ENCODE peak calls at places on chromosomes 4 and X, in seven cellular contexts. One of them, this sample, is unnamed.

GRCh38 chr4:128600996-128601857 is 208.3 kb upstream of the JADE1 start:
- DNase-seq in tibial nerve: peak; percentile 71
- DNase-seq in uterus: peak; percentile 83
- DNase-seq in fibroblast of lung: peak; percentile 99
- DNase-seq in AG10803: peak; percentile 93
- DNase-seq in aorta: no peak
- DNase-seq in adipocyte: peak; percentile 83
- DNase-seq in this sample: peak; percentile 95

GRCh38 chr4:168574581-168575295 is 77.9 kb downstream of the PALLD start:
- DNase-seq in uterus: no peak
- DNase-seq in fibroblast of lung: no peak
- DNase-seq in adipocyte: peak; percentile 48
- DNase-seq in aorta: no peak
- DNase-seq in tibial nerve: no peak
- DNase-seq in AG10803: no peak
- DNase-seq in this sample: peak; percentile 96

GRCh38 chr4:182879913-182880312 is 37.3 kb downstream of the DCTD start:
- DNase-seq in tibial nerve: no peak
- DNase-seq in aorta: no peak
- DNase-seq in adipocyte: no peak
- DNase-seq in uterus: no peak
- DNase-seq in AG10803: no peak
- DNase-seq in fibroblast of lung: no peak
- DNase-seq in this sample: no peak

GRCh38 chr4:172892300-172892699 is 276.3 kb upstream of the GALNT7 start:
- DNase-seq in tibial nerve: no peak
- DNase-seq in uterus: no peak
- DNase-seq in aorta: no peak
- DNase-seq in adipocyte: no peak
- DNase-seq in fibroblast of lung: peak; percentile 13
- DNase-seq in AG10803: no peak
- DNase-seq in this sample: no peak

GRCh38 chrX:120309873-120310730 is 1.2 kb downstream of the TMEM255A start:
- DNase-seq in AG10803: peak; percentile 6
- DNase-seq in aorta: no peak
- DNase-seq in adipocyte: peak; percentile 18
- DNase-seq in uterus: peak; percentile 25
- DNase-seq in fibroblast of lung: no peak
- DNase-seq in tibial nerve: no peak
- DNase-seq in this sample: no peak

GRCh38 chr4:80197601-80198444 is 520 bp downstream of the PRDM8 start:
- DNase-seq in adipocyte: peak; percentile 62
- DNase-seq in fibroblast of lung: no peak
- DNase-seq in uterus: no peak
- DNase-seq in AG10803: no peak
- DNase-seq in aorta: peak; percentile 78
- DNase-seq in tibial nerve: no peak
- DNase-seq in this sample: no peak

GRCh38 chrX:104750146-104750699 is 184.2 kb downstream of the IL1RAPL2 start:
- DNase-seq in adipocyte: no peak
- DNase-seq in tibial nerve: peak; percentile 4
- DNase-seq in fibroblast of lung: no peak
- DNase-seq in aorta: no peak
- DNase-seq in AG10803: no peak
- DNase-seq in uterus: no peak
- DNase-seq in this sample: no peak

GRCh38 chrX:30957753-30958152 is 68.7 kb upstream of the TAB3 start:
- DNase-seq in uterus: no peak
- DNase-seq in aorta: no peak
- DNase-seq in tibial nerve: no peak
- DNase-seq in adipocyte: no peak
- DNase-seq in fibroblast of lung: peak; percentile 17
- DNase-seq in AG10803: peak; percentile 59
- DNase-seq in this sample: peak; percentile 66

GRCh38 chr4:107497054-107497453 is 223.0 kb downstream of the PAPSS1 start:
- DNase-seq in tibial nerve: no peak
- DNase-seq in adipocyte: no peak
- DNase-seq in fibroblast of lung: no peak
- DNase-seq in AG10803: peak; percentile 9
- DNase-seq in aorta: no peak
- DNase-seq in uterus: no peak
- DNase-seq in this sample: no peak

GRCh38 chr4:72843466-72843865 is 226.1 kb downstream of the COX18 start:
- DNase-seq in adipocyte: peak; percentile 40
- DNase-seq in aorta: no peak
- DNase-seq in tibial nerve: no peak
- DNase-seq in fibroblast of lung: no peak
- DNase-seq in uterus: no peak
- DNase-seq in AG10803: peak; percentile 53
- DNase-seq in this sample: peak; percentile 32

DNA sequence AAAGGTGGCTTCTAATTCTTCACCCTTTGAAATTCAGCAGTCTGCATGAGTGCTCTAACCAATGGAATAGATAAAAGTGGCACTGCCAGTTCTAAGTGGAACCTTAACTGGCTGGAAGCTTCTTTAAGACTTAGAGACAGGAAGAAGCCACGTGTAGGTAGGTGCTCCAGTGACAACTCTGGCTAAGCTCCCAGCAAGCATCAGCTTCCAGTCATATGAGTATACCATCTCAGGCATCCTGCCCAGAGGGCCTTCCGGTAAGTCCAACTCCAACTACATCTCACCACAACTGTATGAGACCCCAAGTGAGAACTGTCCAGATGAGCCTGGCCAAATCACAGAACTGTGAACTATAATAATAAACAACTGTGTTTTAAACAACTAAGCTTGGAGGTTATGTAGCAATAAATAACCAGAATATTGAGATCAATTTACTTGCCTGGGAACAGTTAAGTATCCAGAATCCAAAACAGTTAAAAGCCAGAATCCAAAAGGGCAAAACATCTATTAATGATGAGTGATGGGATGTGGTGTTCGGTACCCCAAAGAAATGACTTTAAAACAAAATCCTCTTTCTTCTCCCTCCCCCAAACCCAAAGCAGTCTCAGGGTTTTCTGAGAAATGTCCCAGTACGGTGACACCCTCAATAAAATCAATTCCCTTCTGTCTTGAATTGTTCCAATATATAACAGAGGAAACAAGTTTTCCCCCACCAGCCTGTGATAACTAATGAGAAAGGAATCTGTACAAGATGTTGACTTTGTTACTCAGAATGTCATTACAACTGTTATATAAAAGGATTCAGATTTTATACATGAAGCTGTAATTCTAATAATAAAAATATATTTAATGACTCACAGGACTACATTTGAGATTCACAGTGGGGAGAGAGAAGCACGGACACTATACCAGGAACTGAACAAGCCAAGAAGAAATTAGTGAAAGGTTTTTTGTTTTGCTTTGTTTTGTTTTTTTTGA is 4.2 kb downstream of the TSPAN5 start:
- DNase-seq in fibroblast of lung: peak; percentile 90
- DNase-seq in adipocyte: peak; percentile 82
- DNase-seq in uterus: peak; percentile 40
- DNase-seq in tibial nerve: no peak
- DNase-seq in aorta: no peak
- DNase-seq in AG10803: peak; percentile 95
- DNase-seq in this sample: no peak
- H3K4me3 ChIP-seq in fibroblast of lung: peak overlapping the region; percentile 86
- H3K4me3 ChIP-seq in adipocyte: peak overlapping the region; percentile 48
- H3K4me3 ChIP-seq in uterus: peak overlapping the region; percentile 3
- H3K4me3 ChIP-seq in tibial nerve: no peak overlapping the region
- H3K4me3 ChIP-seq in aorta: no peak overlapping the region
- H3K4me3 ChIP-seq in AG10803: peak overlapping the region; percentile 40
- H3K4me3 ChIP-seq in this sample: no peak overlapping the region

GRCh38 chrX:153968255-153968654 is 3.4 kb downstream of the HCFC1 start:
- DNase-seq in adipocyte: no peak
- DNase-seq in tibial nerve: no peak
- DNase-seq in aorta: no peak
- DNase-seq in AG10803: no peak
- DNase-seq in uterus: no peak
- DNase-seq in fibroblast of lung: no peak
- DNase-seq in this sample: no peak
- H3K4me3 ChIP-seq in adipocyte: peak overlapping the region; percentile 99
- H3K4me3 ChIP-seq in tibial nerve: peak overlapping the region; percentile 64
- H3K4me3 ChIP-seq in aorta: no peak overlapping the region
- H3K4me3 ChIP-seq in AG10803: peak overlapping the region; percentile 89
- H3K4me3 ChIP-seq in uterus: no peak overlapping the region
- H3K4me3 ChIP-seq in fibroblast of lung: peak overlapping the region; percentile 81
- H3K4me3 ChIP-seq in this sample: peak overlapping the region; percentile 23

GRCh38 chrX:154918060-154918483 is 31.9 kb downstream of the F8A1 start:
- DNase-seq in fibroblast of lung: peak; percentile 83
- DNase-seq in uterus: peak; percentile 79
- DNase-seq in tibial nerve: peak; percentile 47
- DNase-seq in AG10803: peak; percentile 84
- DNase-seq in aorta: no peak
- DNase-seq in adipocyte: peak; percentile 86
- DNase-seq in this sample: peak; percentile 20
- H3K4me3 ChIP-seq in fibroblast of lung: peak overlapping the region; percentile 39
- H3K4me3 ChIP-seq in uterus: no peak overlapping the region
- H3K4me3 ChIP-seq in tibial nerve: peak overlapping the region; percentile 10
- H3K4me3 ChIP-seq in AG10803: peak overlapping the region; percentile 27
- H3K4me3 ChIP-seq in aorta: no peak overlapping the region
- H3K4me3 ChIP-seq in adipocyte: peak overlapping the region; percentile 43
- H3K4me3 ChIP-seq in this sample: peak overlapping the region; percentile 40

GRCh38 chr4:118904935-118905334 is 16.3 kb downstream of the SYNPO2 start:
- DNase-seq in aorta: no peak
- DNase-seq in adipocyte: peak; percentile 29
- DNase-seq in tibial nerve: no peak
- DNase-seq in AG10803: no peak
- DNase-seq in uterus: no peak
- DNase-seq in fibroblast of lung: no peak
- DNase-seq in this sample: no peak
- H3K4me3 ChIP-seq in aorta: no peak overlapping the region
- H3K4me3 ChIP-seq in adipocyte: no peak overlapping the region
- H3K4me3 ChIP-seq in tibial nerve: no peak overlapping the region
- H3K4me3 ChIP-seq in AG10803: no peak overlapping the region
- H3K4me3 ChIP-seq in uterus: peak overlapping the region; percentile 1
- H3K4me3 ChIP-seq in fibroblast of lung: no peak overlapping the region
- H3K4me3 ChIP-seq in this sample: no peak overlapping the region

GRCh38 chr4:70607454-70607853 is 15.4 kb downstream of the AMBN start:
- DNase-seq in adipocyte: no peak
- DNase-seq in uterus: no peak
- DNase-seq in aorta: no peak
- DNase-seq in tibial nerve: no peak
- DNase-seq in AG10803: no peak
- DNase-seq in fibroblast of lung: no peak
- DNase-seq in this sample: no peak

GRCh38 chr4:70608324-70608723 is 16.3 kb downstream of the AMBN start:
- DNase-seq in uterus: no peak
- DNase-seq in tibial nerve: no peak
- DNase-seq in aorta: no peak
- DNase-seq in adipocyte: no peak
- DNase-seq in AG10803: no peak
- DNase-seq in fibroblast of lung: no peak
- DNase-seq in this sample: no peak

GRCh38 chr4:70619288-70619687 is 9.3 kb upstream of the ENAM start:
- DNase-seq in AG10803: no peak
- DNase-seq in adipocyte: no peak
- DNase-seq in uterus: no peak
- DNase-seq in fibroblast of lung: no peak
- DNase-seq in tibial nerve: no peak
- DNase-seq in aorta: no peak
- DNase-seq in this sample: no peak

GRCh38 chr4:70613893-70614572 is 14.5 kb upstream of the ENAM start:
- DNase-seq in aorta: no peak
- DNase-seq in uterus: no peak
- DNase-seq in AG10803: peak; percentile 18
- DNase-seq in tibial nerve: no peak
- DNase-seq in adipocyte: no peak
- DNase-seq in fibroblast of lung: peak; percentile 41
- DNase-seq in this sample: no peak

DNA sequence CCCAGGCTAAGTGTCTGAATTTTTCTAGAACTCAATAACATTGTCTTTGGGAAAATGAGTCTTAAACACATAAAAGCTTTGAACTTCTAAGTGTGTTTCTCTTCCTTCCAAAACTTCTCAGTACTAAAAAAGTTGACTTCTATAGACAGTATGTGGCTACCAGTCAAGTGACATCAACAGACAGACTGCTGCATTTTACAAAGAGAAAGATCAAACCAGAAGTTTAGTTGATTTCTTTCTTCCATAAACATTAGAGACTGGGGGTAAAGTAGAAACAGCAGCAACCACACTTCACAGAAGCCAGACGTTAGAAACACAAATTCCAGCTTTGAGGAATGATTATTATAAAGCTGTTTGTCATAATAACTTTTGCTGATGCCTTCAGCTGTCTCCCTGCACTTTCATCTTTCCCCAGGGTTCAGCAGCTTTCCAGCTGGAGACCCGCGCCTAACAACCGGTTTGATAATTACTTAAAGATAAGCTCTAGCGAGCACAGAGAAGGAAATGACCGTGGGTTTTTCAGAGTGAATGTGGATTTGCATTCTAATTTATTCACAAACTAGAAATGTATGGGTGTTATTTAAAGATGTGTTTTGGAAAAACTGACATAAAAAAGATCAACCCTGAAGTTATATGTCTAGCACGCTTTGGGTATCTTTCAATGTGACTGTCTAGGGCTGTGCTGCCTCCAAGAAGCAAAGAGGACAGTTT is 15.2 kb upstream of the ENAM start:
- DNase-seq in tibial nerve: no peak
- DNase-seq in uterus: no peak
- DNase-seq in adipocyte: no peak
- DNase-seq in fibroblast of lung: no peak
- DNase-seq in aorta: no peak
- DNase-seq in AG10803: no peak
- DNase-seq in this sample: no peak
- H3K4me3 ChIP-seq in tibial nerve: peak overlapping the region; percentile 27
- H3K4me3 ChIP-seq in uterus: no peak overlapping the region
- H3K4me3 ChIP-seq in adipocyte: peak overlapping the region; percentile 79
- H3K4me3 ChIP-seq in fibroblast of lung: peak overlapping the region; percentile 38
- H3K4me3 ChIP-seq in aorta: peak overlapping the region; percentile 12
- H3K4me3 ChIP-seq in AG10803: peak overlapping the region; percentile 14
- H3K4me3 ChIP-seq in this sample: no peak overlapping the region

DNA sequence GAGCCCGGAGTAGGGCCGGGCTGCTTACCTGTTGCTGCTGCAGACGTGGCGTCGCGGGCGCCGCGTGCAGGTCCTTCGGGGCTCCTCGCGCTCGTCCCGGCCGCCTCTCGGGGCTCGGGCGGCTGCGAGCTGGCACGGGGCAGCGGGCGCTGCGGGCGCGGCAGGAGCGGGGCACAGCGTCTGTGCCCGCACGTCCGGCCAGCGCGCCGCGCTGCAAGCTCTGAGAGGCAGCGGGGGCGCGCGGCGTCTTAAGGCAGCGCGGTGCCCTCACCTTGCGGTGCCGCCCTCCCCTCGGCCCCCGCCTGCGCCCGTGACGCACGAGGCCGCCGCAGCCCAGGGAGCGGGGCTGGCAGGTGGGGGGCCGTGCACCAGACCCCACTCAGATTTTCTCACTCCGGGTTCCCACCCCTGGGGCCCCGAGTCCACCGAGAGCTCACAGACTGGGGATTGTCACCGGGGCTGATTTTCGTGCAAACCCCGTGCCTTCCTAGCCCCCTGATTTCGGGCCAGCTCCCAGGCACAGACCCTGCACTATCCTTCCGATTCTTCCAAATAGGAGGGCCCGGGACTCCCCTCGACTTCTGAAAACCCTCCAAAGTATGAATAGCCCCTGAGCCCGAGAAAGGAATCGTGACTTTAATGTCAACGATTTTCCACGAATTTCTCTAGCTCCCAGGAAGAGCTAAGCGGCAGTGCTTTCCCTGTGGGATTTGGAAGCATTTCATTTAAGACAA is at the start of gene GPR101:
- DNase-seq in tibial nerve: no peak
- DNase-seq in fibroblast of lung: no peak
- DNase-seq in AG10803: no peak
- DNase-seq in adipocyte: no peak
- DNase-seq in aorta: no peak
- DNase-seq in uterus: no peak
- DNase-seq in this sample: no peak
- H3K4me3 ChIP-seq in tibial nerve: peak within 1 kb of the TSS; percentile 27
- H3K4me3 ChIP-seq in fibroblast of lung: no peak within 1 kb of the TSS
- H3K4me3 ChIP-seq in AG10803: no peak within 1 kb of the TSS
- H3K4me3 ChIP-seq in adipocyte: no peak within 1 kb of the TSS
- H3K4me3 ChIP-seq in aorta: no peak within 1 kb of the TSS
- H3K4me3 ChIP-seq in uterus: no peak within 1 kb of the TSS
- H3K4me3 ChIP-seq in this sample: no peak within 1 kb of the TSS